ENCODE peak calls at places on chromosome 6, in eight cellular contexts. X is activated CD4-positive, CD25-positive, alpha-beta regulatory T cell; S is GM23248; F is NCI-H524; R is SJSA1; C is astrocyte of the cerebellum; D is NCI-H1417; N is lung. K is an unnamed sample.

GRCh38 chr6:33851959-33852358 is 48.2 kb upstream of the MLN start:
- DNase-seq in X (no peak), S (peak), F (peak), R (no peak), C (no peak), D (no peak), N (no peak), K (peak)

GRCh38 chr6:121984956-121985355 is 414.5 kb upstream of the HSF2 start:
- DNase-seq in X (no peak), S (no peak), F (no peak), R (no peak), C (no peak), D (no peak), N (no peak), K (peak)

GRCh38 chr6:20404641-20405032 is 3.0 kb downstream of the E2F3 start:
- DNase-seq in X (peak), S (peak), F (peak), R (peak), C (peak), D (peak), N (no peak), K (peak)

GRCh38 chr6:41405941-41406340 is 70.5 kb downstream of the NCR2 start:
- DNase-seq in X (no peak), S (no peak), F (no peak), R (no peak), C (no peak), D (no peak), N (no peak), K (peak)

GRCh38 chr6:22910370-22910769 is 341.0 kb downstream of the HDGFL1 start:
- DNase-seq in X (no peak), S (no peak), F (no peak), R (no peak), C (no peak), D (no peak), N (no peak), K (no peak)

GRCh38 chr6:119026822-119027221 is 51.6 kb downstream of the FAM184A start:
- DNase-seq in X (no peak), S (no peak), F (no peak), R (no peak), C (no peak), D (no peak), N (no peak), K (no peak)

GRCh38 chr6:16761469-16762264 is 407 bp upstream of the ATXN1 start:
- DNase-seq in X (peak), S (peak), F (peak), R (peak), C (no peak), D (peak), N (peak), K (peak)

GRCh38 chr6:142542704-142543233 is 241.0 kb downstream of the ADGRG6 start:
- DNase-seq in X (no peak), S (peak), F (no peak), R (no peak), C (peak), D (no peak), N (peak), K (no peak)

GRCh38 chr6:129102741-129103140 is 219.8 kb downstream of the LAMA2 start:
- DNase-seq in X (no peak), S (no peak), F (no peak), R (peak), C (no peak), D (no peak), N (no peak), K (no peak)

GRCh38 chr6:24536466-24536865 is 41.7 kb downstream of the ALDH5A1 start:
- DNase-seq in X (no peak), S (no peak), F (no peak), R (no peak), C (no peak), D (no peak), N (no peak), K (no peak)

GRCh38 chr6:81901589-81901988 is 149.1 kb upstream of the TENT5A start:
- DNase-seq in X (no peak), S (peak), F (no peak), R (no peak), C (no peak), D (no peak), N (peak), K (no peak)

GRCh38 chr6:165652766-165653165 is 10.3 kb downstream of the PDE10A start:
- DNase-seq in X (no peak), S (no peak), F (no peak), R (no peak), C (no peak), D (no peak), N (no peak), K (no peak)

GRCh38 chr6:123117145-123117908 is 121.3 kb downstream of the CLVS2 start:
- DNase-seq in X (no peak), S (no peak), F (no peak), R (no peak), C (no peak), D (no peak), N (no peak), K (peak)

GRCh38 chr6:42212442-42212841 is 5.2 kb downstream of the MRPS10 start:
- DNase-seq in X (no peak), S (no peak), F (no peak), R (no peak), C (no peak), D (no peak), N (no peak), K (no peak)

GRCh38 chr6:117465691-117466090 is 16.8 kb upstream of the DCBLD1 start:
- DNase-seq in X (no peak), S (no peak), F (no peak), R (no peak), C (no peak), D (no peak), N (no peak), K (no peak)

GRCh38 chr6:81003156-81003555 is 749.3 kb downstream of the TENT5A start:
- DNase-seq in X (no peak), S (peak), F (no peak), R (no peak), C (no peak), D (no peak), N (no peak), K (no peak)

GRCh38 chr6:149907317-149907716 is 9.4 kb upstream of the RAET1E start:
- DNase-seq in X (no peak), S (no peak), F (no peak), R (no peak), C (no peak), D (no peak), N (no peak), K (no peak)

GRCh38 chr6:20318851-20319387 is 82.8 kb upstream of the E2F3 start:
- DNase-seq in X (no peak), S (no peak), F (no peak), R (no peak), C (no peak), D (no peak), N (no peak), K (no peak)

GRCh38 chr6:170176621-170177382 is 114.1 kb downstream of the DLL1 start:
- DNase-seq in X (no peak), S (peak), F (peak), R (peak), C (no peak), D (peak), N (no peak), K (peak)

GRCh38 chr6:106072501-106073140 is 13.5 kb upstream of the PRDM1 start:
- DNase-seq in X (no peak), S (no peak), F (no peak), R (no peak), C (no peak), D (no peak), N (no peak), K (no peak)

GRCh38 chr6:169918239-169918953 is 167.0 kb downstream of the ERMARD start:
- DNase-seq in X (no peak), S (no peak), F (no peak), R (no peak), C (no peak), D (no peak), N (no peak), K (no peak)